ENCODE peak calls at places on chromosomes 3 and 15, in nine cellular contexts. N is tibial artery, C is HFFc6, R is AG09309, S is lung, E is B cell, Y is adrenal gland, H is fibroblast of pulmonary artery, D is fibroblast of villous mesenchyme. A is an unnamed sample.
A peak's percentile ranks its signal among the peaks of the same experiment; 100 is the strongest.

GRCh38 chr3:49636883-49637609 is 37.1 kb upstream of the APEH start:
- DNase-seq in N (no peak), C (no peak), R (no peak), S (no peak), E (no peak), Y (no peak), H (no peak), D (no peak), A (no peak)

GRCh38 chr15:84649706-84650105 is 4.4 kb downstream of the WDR73 start:
- DNase-seq in N (no peak), C (no peak), R (no peak), S (no peak), E (no peak), Y (no peak), H (peak; percentile 35), D (no peak), A (no peak)

GRCh38 chr15:59191855-59192237 is 14.8 kb upstream of the LDHAL6B start:
- DNase-seq in N (no peak), C (peak; percentile 95), R (peak; percentile 97), S (no peak), E (no peak), Y (no peak), H (peak; percentile 83), D (peak; percentile 99), A (no peak)

GRCh38 chr15:82051664-82052063 is 5.8 kb upstream of the MEX3B start:
- DNase-seq in N (no peak), C (no peak), R (no peak), S (no peak), E (no peak), Y (peak; percentile 14), H (peak; percentile 89), D (no peak), A (no peak)

GRCh38 chr15:43521419-43521818 is 4.0 kb downstream of the MAP1A start:
- DNase-seq in N (no peak), C (no peak), R (no peak), S (no peak), E (no peak), Y (no peak), H (no peak), D (no peak), A (no peak)

GRCh38 chr15:67501177-67501835 is 19.6 kb upstream of the C15orf61 start:
- DNase-seq in N (no peak), C (peak; percentile 48), R (no peak), S (no peak), E (peak; percentile 30), Y (no peak), H (peak; percentile 56), D (peak; percentile 45), A (peak; percentile 39)

GRCh38 chr3:134250717-134251220 is at the start of gene RYK:
- DNase-seq in N (peak; percentile 88), C (peak; percentile 41), R (no peak), S (peak; percentile 85), E (peak; percentile 97), Y (peak; percentile 82), H (peak; percentile 72), D (peak; percentile 66), A (peak; percentile 91)

GRCh38 chr3:56754753-56755365 is 46.9 kb downstream of the ARHGEF3 start:
- DNase-seq in N (no peak), C (no peak), R (no peak), S (no peak), E (peak; percentile 51), Y (peak; percentile 50), H (no peak), D (no peak), A (peak; percentile 50)

GRCh38 chr15:43872416-43873020 is 45.7 kb downstream of the WDR76 start:
- DNase-seq in N (no peak), C (peak; percentile 73), R (peak; percentile 58), S (no peak), E (no peak), Y (peak; percentile 70), H (peak; percentile 90), D (peak; percentile 79), A (peak; percentile 41)

GRCh38 chr15:50247819-50248650 is 17.5 kb downstream of the HDC start:
- DNase-seq in N (no peak), C (no peak), R (no peak), S (no peak), E (peak; percentile 66), Y (peak; percentile 17), H (no peak), D (peak; percentile 54), A (peak; percentile 70)

GRCh38 chr3:45606991-45607712 is 12.6 kb downstream of the LIMD1 start:
- DNase-seq in N (peak; percentile 83), C (no peak), R (no peak), S (no peak), E (no peak), Y (no peak), H (no peak), D (peak; percentile 33), A (no peak)

GRCh38 chr3:103965764-103966163 is 1400.9 kb upstream of the ALCAM start:
- DNase-seq in N (no peak), C (no peak), R (no peak), S (no peak), E (no peak), Y (no peak), H (no peak), D (no peak), A (no peak)

GRCh38 chr3:103968751-103969150 is 1398.0 kb upstream of the ALCAM start:
- DNase-seq in N (no peak), C (no peak), R (no peak), S (no peak), E (no peak), Y (no peak), H (no peak), D (no peak), A (peak; percentile 10)

GRCh38 chr3:103963599-103963998 is 1403.1 kb upstream of the ALCAM start:
- DNase-seq in N (no peak), C (no peak), R (no peak), S (no peak), E (no peak), Y (no peak), H (no peak), D (no peak), A (no peak)

GRCh38 chr3:103966749-103967148 is 1400.0 kb upstream of the ALCAM start:
- DNase-seq in N (no peak), C (no peak), R (no peak), S (no peak), E (no peak), Y (no peak), H (no peak), D (no peak), A (no peak)

DNA sequence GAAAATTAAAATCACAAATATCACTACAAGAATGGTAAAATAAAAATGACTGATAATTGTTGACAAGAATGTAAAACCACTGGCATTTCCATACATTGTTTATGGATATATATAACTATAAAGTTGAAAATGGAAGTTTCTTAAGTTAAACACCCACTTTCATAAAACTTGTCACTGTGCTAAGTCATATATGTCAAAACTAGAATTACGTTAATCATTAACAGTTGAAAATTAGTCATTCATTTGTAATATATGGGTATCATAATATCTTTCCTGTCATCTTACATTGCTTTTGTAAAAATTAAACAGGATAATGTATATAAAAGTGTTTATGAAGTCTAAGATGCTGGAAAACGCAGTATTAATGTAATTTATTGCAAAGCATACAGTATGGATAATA is 1398.6 kb upstream of the ALCAM start:
- DNase-seq in N (no peak), C (no peak), R (no peak), S (no peak), E (no peak), Y (no peak), H (no peak), D (no peak), A (no peak)
- TF ChIP-seq CTCF in N (no peak), C (no peak), R (no peak), S (no peak), E (no peak), Y (no peak), H (no peak), D (no peak), A (no peak)

GRCh38 chr3:54376941-54377578 is 254.7 kb downstream of the CACNA2D3 start:
- DNase-seq in N (no peak), C (no peak), R (no peak), S (no peak), E (no peak), Y (no peak), H (peak; percentile 31), D (no peak), A (no peak)

GRCh38 chr3:54376440-54376839 is 254.1 kb downstream of the CACNA2D3 start:
- DNase-seq in N (no peak), C (no peak), R (no peak), S (no peak), E (no peak), Y (no peak), H (peak; percentile 40), D (no peak), A (no peak)

GRCh38 chr3:54374214-54374855 is 252.0 kb downstream of the CACNA2D3 start:
- DNase-seq in N (no peak), C (no peak), R (no peak), S (no peak), E (no peak), Y (peak; percentile 35), H (peak; percentile 29), D (no peak), A (peak; percentile 10)
- TF ChIP-seq CTCF in N (peak; percentile 44), C (no peak), R (no peak), S (no peak), E (no peak), Y (peak; percentile 58), H (peak; percentile 54), D (no peak), A (peak; percentile 4)

DNA sequence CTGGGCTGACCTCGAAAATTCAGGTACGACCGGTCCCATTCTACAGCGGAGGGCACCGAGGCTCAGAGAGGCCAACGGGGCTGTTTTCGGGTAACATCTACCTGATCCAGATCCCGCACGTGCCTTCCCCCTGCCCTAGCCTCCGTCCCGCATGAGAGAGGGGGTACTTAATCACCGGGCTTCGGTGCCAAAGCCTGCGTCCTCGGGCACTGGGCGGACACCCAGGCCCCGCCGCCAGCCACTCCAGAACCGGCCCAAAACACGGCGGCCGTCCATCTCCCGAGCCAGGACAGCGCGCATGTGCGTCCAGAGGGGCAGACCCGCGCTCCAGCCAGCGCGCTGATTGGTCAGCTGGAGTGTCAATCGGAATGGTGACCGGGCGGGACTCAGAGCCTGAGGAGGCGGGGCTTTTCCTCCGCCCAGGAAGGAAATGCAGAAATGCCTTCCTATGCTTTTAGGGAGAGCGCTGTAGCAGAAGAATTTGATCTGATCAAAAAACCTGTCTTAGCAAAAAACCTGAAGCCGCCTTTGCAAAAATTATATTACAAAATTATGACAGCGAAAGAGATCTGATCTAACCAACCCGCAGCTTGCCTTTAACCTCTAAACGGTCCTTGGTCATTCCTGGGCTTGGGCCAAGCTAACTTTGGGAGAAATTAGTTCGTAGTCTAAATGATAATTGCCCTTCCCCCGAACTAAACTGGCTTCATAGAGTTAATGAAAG is at the start of gene RPUSD3:
- DNase-seq in N (peak; percentile 99), C (peak; percentile 97), R (peak; percentile 83), S (peak; percentile 99), E (peak; percentile 99), Y (peak; percentile 99), H (peak; percentile 97), D (peak; percentile 96), A (peak; percentile 100)
- TF ChIP-seq CTCF in N (no peak), C (no peak), R (no peak), S (no peak), E (no peak), Y (no peak), H (no peak), D (no peak), A (no peak)

DNA sequence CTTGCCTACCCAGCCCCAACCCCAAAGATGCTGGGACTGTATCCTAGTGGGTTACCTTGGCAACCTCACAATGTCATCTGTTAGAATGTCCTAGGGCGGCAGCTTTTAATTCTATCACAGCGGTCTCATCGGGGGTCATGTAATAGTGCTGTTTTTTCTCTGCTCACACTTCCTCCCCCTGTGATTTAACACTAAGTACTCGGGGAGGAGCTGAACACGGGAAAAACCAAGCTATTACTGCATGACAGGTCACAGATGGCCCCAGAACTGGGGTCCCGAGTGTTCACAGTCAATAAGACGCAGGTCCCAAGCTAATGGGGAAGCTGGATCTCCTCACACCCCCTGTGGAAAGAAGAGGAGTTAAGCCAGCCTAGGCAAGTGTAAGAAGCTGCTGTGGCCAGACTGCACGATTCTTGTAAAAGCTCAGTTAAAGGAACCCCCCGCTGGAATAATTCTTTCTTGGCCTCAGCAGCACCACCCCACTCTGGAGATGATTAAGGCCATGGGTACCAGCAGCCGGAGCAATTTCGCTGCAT is 2.5 kb upstream of the RFTN1 start:
- DNase-seq in N (no peak), C (no peak), R (no peak), S (no peak), E (peak; percentile 66), Y (no peak), H (no peak), D (no peak), A (peak; percentile 55)
- TF ChIP-seq CTCF in N (no peak), C (no peak), R (no peak), S (no peak), E (no peak), Y (no peak), H (no peak), D (no peak), A (no peak)

A was measured in GM13976.